ENCODE peak calls at places on chromosomes 6 and 20, in seven cellular contexts. One of them, this sample, is unnamed.

GRCh38 chr20:25280574-25281535 is 33.0 kb downstream of the PYGB start:
- DNase-seq in lung: no peak
- DNase-seq in CD4-positive, alpha-beta memory T cell: no peak
- DNase-seq in Kasumi-1: no peak
- DNase-seq in endodermal cell: no peak
- DNase-seq in NCI-H1694 treated with DMSO at 0.1 percent for 48 hours: no peak
- DNase-seq in ureter: peak
- DNase-seq in this sample: no peak

GRCh38 chr6:5981274-5982026 is 25.3 kb downstream of the NRN1 start:
- DNase-seq in Kasumi-1: peak
- DNase-seq in endodermal cell: no peak
- DNase-seq in NCI-H1694 treated with DMSO at 0.1 percent for 48 hours: no peak
- DNase-seq in CD4-positive, alpha-beta memory T cell: no peak
- DNase-seq in ureter: no peak
- DNase-seq in lung: no peak
- DNase-seq in this sample: no peak

GRCh38 chr6:43627008-43627825 is 1.8 kb downstream of the GTPBP2 start:
- DNase-seq in lung: peak
- DNase-seq in endodermal cell: no peak
- DNase-seq in Kasumi-1: no peak
- DNase-seq in CD4-positive, alpha-beta memory T cell: no peak
- DNase-seq in ureter: peak
- DNase-seq in NCI-H1694 treated with DMSO at 0.1 percent for 48 hours: no peak
- DNase-seq in this sample: no peak

GRCh38 chr6:31738048-31738979 is 1.5 kb upstream of the MSH5 start:
- DNase-seq in lung: no peak
- DNase-seq in CD4-positive, alpha-beta memory T cell: peak
- DNase-seq in NCI-H1694 treated with DMSO at 0.1 percent for 48 hours: no peak
- DNase-seq in Kasumi-1: peak
- DNase-seq in endodermal cell: peak
- DNase-seq in ureter: peak
- DNase-seq in this sample: no peak

GRCh38 chr20:21102691-21103311 is 3.4 kb downstream of the LINC00237 start:
- DNase-seq in ureter: no peak
- DNase-seq in CD4-positive, alpha-beta memory T cell: peak
- DNase-seq in Kasumi-1: no peak
- DNase-seq in NCI-H1694 treated with DMSO at 0.1 percent for 48 hours: no peak
- DNase-seq in endodermal cell: peak
- DNase-seq in lung: peak
- DNase-seq in this sample: no peak

GRCh38 chr6:30568245-30568644 is 3.0 kb upstream of the ABCF1 start:
- DNase-seq in lung: no peak
- DNase-seq in NCI-H1694 treated with DMSO at 0.1 percent for 48 hours: no peak
- DNase-seq in CD4-positive, alpha-beta memory T cell: no peak
- DNase-seq in Kasumi-1: no peak
- DNase-seq in ureter: no peak
- DNase-seq in endodermal cell: no peak
- DNase-seq in this sample: no peak

GRCh38 chr20:40991181-40991889 is 37.3 kb upstream of the TOP1 start:
- DNase-seq in CD4-positive, alpha-beta memory T cell: no peak
- DNase-seq in lung: peak
- DNase-seq in ureter: no peak
- DNase-seq in Kasumi-1: peak
- DNase-seq in NCI-H1694 treated with DMSO at 0.1 percent for 48 hours: no peak
- DNase-seq in endodermal cell: no peak
- DNase-seq in this sample: no peak

GRCh38 chr20:62787866-62788265 is 8.4 kb upstream of the MRGBP start:
- DNase-seq in endodermal cell: no peak
- DNase-seq in NCI-H1694 treated with DMSO at 0.1 percent for 48 hours: no peak
- DNase-seq in ureter: no peak
- DNase-seq in Kasumi-1: peak
- DNase-seq in CD4-positive, alpha-beta memory T cell: no peak
- DNase-seq in lung: no peak
- DNase-seq in this sample: no peak

GRCh38 chr20:50251992-50252491 is 61.4 kb downstream of the CEBPB start:
- DNase-seq in NCI-H1694 treated with DMSO at 0.1 percent for 48 hours: no peak
- DNase-seq in ureter: no peak
- DNase-seq in CD4-positive, alpha-beta memory T cell: no peak
- DNase-seq in lung: no peak
- DNase-seq in endodermal cell: no peak
- DNase-seq in Kasumi-1: no peak
- DNase-seq in this sample: no peak

GRCh38 chr6:1705630-1706029 is 95.9 kb downstream of the FOXC1 start:
- DNase-seq in endodermal cell: no peak
- DNase-seq in ureter: no peak
- DNase-seq in lung: no peak
- DNase-seq in NCI-H1694 treated with DMSO at 0.1 percent for 48 hours: no peak
- DNase-seq in Kasumi-1: no peak
- DNase-seq in CD4-positive, alpha-beta memory T cell: no peak
- DNase-seq in this sample: no peak

GRCh38 chr6:96164802-96165201 is 149.0 kb downstream of the FUT9 start:
- DNase-seq in lung: no peak
- DNase-seq in Kasumi-1: no peak
- DNase-seq in ureter: no peak
- DNase-seq in CD4-positive, alpha-beta memory T cell: no peak
- DNase-seq in endodermal cell: no peak
- DNase-seq in NCI-H1694 treated with DMSO at 0.1 percent for 48 hours: no peak
- DNase-seq in this sample: no peak

GRCh38 chr6:116248577-116248976 is 5.3 kb downstream of the TSPYL4 start:
- DNase-seq in Kasumi-1: no peak
- DNase-seq in endodermal cell: no peak
- DNase-seq in NCI-H1694 treated with DMSO at 0.1 percent for 48 hours: no peak
- DNase-seq in lung: no peak
- DNase-seq in ureter: no peak
- DNase-seq in CD4-positive, alpha-beta memory T cell: no peak
- DNase-seq in this sample: no peak

GRCh38 chr6:98041921-98042320 is 758.9 kb upstream of the MMS22L start:
- DNase-seq in ureter: no peak
- DNase-seq in lung: no peak
- DNase-seq in NCI-H1694 treated with DMSO at 0.1 percent for 48 hours: no peak
- DNase-seq in CD4-positive, alpha-beta memory T cell: no peak
- DNase-seq in endodermal cell: no peak
- DNase-seq in Kasumi-1: no peak
- DNase-seq in this sample: no peak

GRCh38 chr6:36698871-36699271 is 1.2 kb downstream of the RAB44 start:
- DNase-seq in endodermal cell: peak
- DNase-seq in CD4-positive, alpha-beta memory T cell: no peak
- DNase-seq in ureter: no peak
- DNase-seq in Kasumi-1: no peak
- DNase-seq in lung: no peak
- DNase-seq in NCI-H1694 treated with DMSO at 0.1 percent for 48 hours: no peak
- DNase-seq in this sample: no peak

GRCh38 chr20:16709017-16709416 is 20.8 kb upstream of the SNRPB2 start:
- DNase-seq in CD4-positive, alpha-beta memory T cell: peak
- DNase-seq in ureter: no peak
- DNase-seq in endodermal cell: no peak
- DNase-seq in NCI-H1694 treated with DMSO at 0.1 percent for 48 hours: no peak
- DNase-seq in Kasumi-1: no peak
- DNase-seq in lung: no peak
- DNase-seq in this sample: no peak

GRCh38 chr6:15628499-15629131 is 34.2 kb downstream of the DTNBP1 start:
- DNase-seq in NCI-H1694 treated with DMSO at 0.1 percent for 48 hours: no peak
- DNase-seq in Kasumi-1: no peak
- DNase-seq in ureter: no peak
- DNase-seq in CD4-positive, alpha-beta memory T cell: no peak
- DNase-seq in lung: no peak
- DNase-seq in endodermal cell: no peak
- DNase-seq in this sample: no peak

GRCh38 chr6:168192195-168192900 is 113.3 kb upstream of the FRMD1 start:
- DNase-seq in endodermal cell: peak
- DNase-seq in ureter: no peak
- DNase-seq in Kasumi-1: no peak
- DNase-seq in lung: no peak
- DNase-seq in NCI-H1694 treated with DMSO at 0.1 percent for 48 hours: no peak
- DNase-seq in CD4-positive, alpha-beta memory T cell: no peak
- DNase-seq in this sample: no peak

GRCh38 chr6:111154981-111155380 is 67.7 kb downstream of the SLC16A10 start:
- DNase-seq in ureter: no peak
- DNase-seq in endodermal cell: no peak
- DNase-seq in lung: no peak
- DNase-seq in Kasumi-1: no peak
- DNase-seq in CD4-positive, alpha-beta memory T cell: no peak
- DNase-seq in NCI-H1694 treated with DMSO at 0.1 percent for 48 hours: no peak
- DNase-seq in this sample: no peak

GRCh38 chr6:110822248-110822647 is 7.0 kb upstream of the CDK19 start:
- DNase-seq in Kasumi-1: no peak
- DNase-seq in CD4-positive, alpha-beta memory T cell: no peak
- DNase-seq in lung: no peak
- DNase-seq in ureter: no peak
- DNase-seq in NCI-H1694 treated with DMSO at 0.1 percent for 48 hours: no peak
- DNase-seq in endodermal cell: no peak
- DNase-seq in this sample: no peak